ENCODE peak calls at places on chromosomes 1 and 21, in eight cellular contexts. X is neural progenitor cell; M is dorsolateral prefrontal cortex; U is cardiac muscle cell; C is hepatocyte; A is lower lobe of right lung; K is CD8-positive, alpha-beta T cell; D is HFF-Myc. L is an unnamed sample.

GRCh38 chr1:226425431-226426031 is 17.6 kb upstream of the PARP1 start:
- DNase-seq in X (no peak), M (no peak), U (no peak), C (no peak), A (no peak), K (peak; percentile 46), D (no peak), L (no peak)

GRCh38 chr1:145706282-145706681 is 886 bp downstream of the PDZK1 start:
- DNase-seq in X (no peak), M (no peak), U (no peak), C (peak; percentile 41), A (no peak), K (no peak), D (no peak), L (no peak)

GRCh38 chr1:16181887-16182719 is 26.2 kb upstream of the EPHA2 start:
- DNase-seq in X (peak; percentile 75), M (no peak), U (peak; percentile 95), C (peak; percentile 91), A (peak; percentile 86), K (no peak), D (peak; percentile 83), L (peak; percentile 92)

GRCh38 chr1:88302843-88303486 is 381.1 kb upstream of the PKN2 start:
- DNase-seq in X (peak; percentile 59), M (peak; percentile 4), U (peak; percentile 45), C (peak; percentile 75), A (no peak), K (no peak), D (peak; percentile 2), L (peak; percentile 50)

GRCh38 chr1:211548321-211549091 is 30.5 kb downstream of the SLC30A1 start:
- DNase-seq in X (no peak), M (no peak), U (no peak), C (peak; percentile 81), A (no peak), K (no peak), D (no peak), L (no peak)

GRCh38 chr21:36571556-36571955 is 91.6 kb upstream of the CLDN14 start:
- DNase-seq in X (no peak), M (no peak), U (no peak), C (no peak), A (no peak), K (no peak), D (no peak), L (no peak)

GRCh38 chr1:19557609-19558051 is 72.3 kb upstream of the CAPZB start:
- DNase-seq in X (no peak), M (no peak), U (peak; percentile 54), C (no peak), A (no peak), K (no peak), D (no peak), L (no peak)

GRCh38 chr1:244216836-244217235 is 165.8 kb downstream of the ZBTB18 start:
- DNase-seq in X (no peak), M (no peak), U (no peak), C (no peak), A (no peak), K (no peak), D (no peak), L (no peak)

GRCh38 chr1:14996133-14997050 is 157.2 kb upstream of the TMEM51 start:
- DNase-seq in X (peak; percentile 54), M (no peak), U (peak; percentile 32), C (peak; percentile 52), A (no peak), K (no peak), D (peak; percentile 51), L (peak; percentile 71)

GRCh38 chr1:60874703-60875102 is 207.7 kb upstream of the NFIA start:
- DNase-seq in X (no peak), M (no peak), U (peak; percentile 70), C (peak; percentile 48), A (no peak), K (no peak), D (peak; percentile 29), L (peak; percentile 70)

GRCh38 chr1:48523541-48523940 is 51.5 kb upstream of the SPATA6 start:
- DNase-seq in X (no peak), M (no peak), U (no peak), C (no peak), A (no peak), K (no peak), D (no peak), L (no peak)

GRCh38 chr1:209805341-209805781 is 581 bp downstream of the IRF6 start:
- DNase-seq in X (peak; percentile 39), M (no peak), U (no peak), C (peak; percentile 72), A (peak; percentile 57), K (no peak), D (no peak), L (no peak)

GRCh38 chr1:90198616-90199015 is 203.7 kb downstream of the ZNF326 start:
- DNase-seq in X (peak; percentile 76), M (no peak), U (no peak), C (no peak), A (no peak), K (no peak), D (no peak), L (no peak)

GRCh38 chr1:77316966-77317365 is 35.1 kb downstream of the AK5 start:
- DNase-seq in X (no peak), M (no peak), U (no peak), C (no peak), A (no peak), K (no peak), D (no peak), L (no peak)

GRCh38 chr1:205504311-205505075 is at the start of gene CDK18:
- DNase-seq in X (peak; percentile 85), M (peak; percentile 63), U (peak; percentile 75), C (peak; percentile 81), A (peak; percentile 93), K (peak; percentile 42), D (no peak), L (no peak)

GRCh38 chr1:58310469-58310868 is 236.1 kb downstream of the OMA1 start:
- DNase-seq in X (no peak), M (no peak), U (no peak), C (no peak), A (no peak), K (no peak), D (no peak), L (no peak)

GRCh38 chr21:33760641-33761103 is 118.4 kb downstream of the ITSN1 start:
- DNase-seq in X (no peak), M (no peak), U (peak; percentile 52), C (no peak), A (no peak), K (no peak), D (peak; percentile 44), L (peak; percentile 87)

GRCh38 chr1:101124405-101124804 is 98.8 kb upstream of the DPH5 start:
- DNase-seq in X (no peak), M (no peak), U (no peak), C (no peak), A (no peak), K (no peak), D (no peak), L (no peak)

GRCh38 chr1:228691926-228692325 is 43.4 kb upstream of the RHOU start:
- DNase-seq in X (peak; percentile 48), M (no peak), U (peak; percentile 71), C (peak; percentile 68), A (no peak), K (no peak), D (peak; percentile 24), L (peak; percentile 47)

GRCh38 chr21:41032536-41032935 is 135.4 kb upstream of the BACE2 start:
- DNase-seq in X (no peak), M (no peak), U (no peak), C (no peak), A (no peak), K (no peak), D (no peak), L (peak; percentile 19)

GRCh38 chr1:114299331-114300005 is 145.8 kb upstream of the SYT6 start:
- DNase-seq in X (no peak), M (no peak), U (peak; percentile 29), C (no peak), A (no peak), K (no peak), D (no peak), L (peak; percentile 26)
- TF ChIP-seq CTCF in X (no peak), M (no peak), U (peak; percentile 28), C (peak; percentile 24), A (no peak), K (no peak), D (no peak), L (peak; percentile 42)

DNA sequence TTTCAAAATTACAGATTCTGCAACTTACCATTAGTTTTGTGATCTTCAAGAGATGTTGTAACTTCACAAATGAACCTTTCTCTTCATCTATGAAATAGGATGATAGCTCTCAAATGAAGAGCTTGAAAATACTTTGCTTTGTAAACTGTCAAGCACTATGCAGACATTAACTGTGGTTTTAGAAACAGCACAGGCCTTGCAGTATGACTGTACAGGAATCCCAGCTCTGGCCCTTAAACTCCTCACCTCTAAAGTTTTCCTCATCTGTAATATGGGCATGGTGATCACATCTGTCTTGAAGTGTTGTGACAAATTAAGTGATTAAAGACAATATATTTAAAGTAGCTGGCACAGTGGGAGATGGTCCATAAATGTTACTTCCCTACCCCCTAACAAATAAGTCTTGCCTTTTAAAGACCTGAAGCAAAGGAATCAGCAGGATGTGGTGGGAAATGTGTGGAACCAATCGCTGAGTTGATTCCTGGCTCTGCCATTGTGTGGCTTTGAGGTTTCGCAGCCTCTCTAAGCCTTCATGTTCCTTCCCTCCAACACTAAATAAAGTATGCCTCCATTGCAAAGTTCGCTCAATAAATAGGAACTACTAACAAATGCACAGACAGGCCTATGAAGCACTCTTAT is 5.5 kb upstream of the PTP4A2 start:
- DNase-seq in X (no peak), M (no peak), U (peak; percentile 34), C (no peak), A (no peak), K (peak; percentile 44), D (no peak), L (peak; percentile 59)
- H3K4me3 ChIP-seq in X (peak overlapping the region; percentile 44), M (no peak overlapping the region), U (no peak overlapping the region), C (no peak overlapping the region), A (peak overlapping the region; percentile 62), K (peak overlapping the region; percentile 36), D (no peak overlapping the region), L (no peak overlapping the region)

DNA sequence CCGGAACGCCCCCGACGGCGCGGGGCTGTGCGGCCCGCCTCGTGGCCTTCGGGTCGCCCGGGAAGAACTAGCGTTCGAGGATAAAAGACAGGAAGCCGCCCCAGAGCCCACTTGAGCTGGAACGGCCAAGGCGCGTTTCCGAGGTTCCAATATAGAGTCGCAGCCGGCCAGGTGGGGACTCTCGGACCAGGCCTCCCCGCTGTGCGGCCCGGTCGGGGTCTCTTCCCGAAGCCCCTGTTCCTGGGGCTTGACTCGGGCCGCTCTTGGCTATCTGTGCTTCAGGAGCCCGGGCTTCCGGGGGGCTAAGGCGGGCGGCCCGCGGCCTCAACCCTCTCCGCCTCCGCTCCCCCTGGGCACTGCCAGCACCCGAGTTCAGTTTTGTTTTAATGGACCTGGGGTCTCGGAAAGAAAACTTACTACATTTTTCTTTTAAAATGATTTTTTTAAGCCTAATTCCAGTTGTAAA is 158.8 kb downstream of the RUNX1 start:
- DNase-seq in X (no peak), M (no peak), U (no peak), C (no peak), A (no peak), K (no peak), D (no peak), L (no peak)
- TF ChIP-seq CTCF in X (no peak), M (no peak), U (no peak), C (no peak), A (no peak), K (no peak), D (no peak), L (no peak)

GRCh38 chr21:44425895-44426662 is 29.2 kb upstream of the LRRC3 start:
- DNase-seq in X (no peak), M (no peak), U (no peak), C (no peak), A (no peak), K (no peak), D (no peak), L (no peak)
- H3K4me3 ChIP-seq in X (no peak overlapping the region), M (no peak overlapping the region), U (no peak overlapping the region), C (no peak overlapping the region), A (no peak overlapping the region), K (no peak overlapping the region), D (no peak overlapping the region), L (no peak overlapping the region)